ENCODE peak calls at places on chromosomes 6 and 20, in ten cellular contexts. E is IMR-90, J is psoas muscle, C is BJ, H is lung microvascular endothelial cell, S is T-helper 2 cell, T is H7, U is progenitor cell of endocrine pancreas, P is LoVo, G is adrenal gland. Y is an unnamed sample.

GRCh38 chr6:34055223-34055933 is 90.5 kb downstream of the GRM4 start:
- DNase-seq in T (peak; percentile 92), S (peak; percentile 25), U (peak; percentile 51), H (peak; percentile 60), C (no peak), P (peak; percentile 44), E (peak; percentile 51), G (peak; percentile 63), J (peak; percentile 77), Y (peak; percentile 71)

GRCh38 chr20:58352454-58352853 is 36.6 kb upstream of the VAPB start:
- DNase-seq in S (no peak), G (no peak), P (no peak), U (no peak), C (no peak), E (no peak), J (no peak), T (no peak), H (no peak), Y (no peak)

GRCh38 chr20:64057628-64058498 is 5.1 kb upstream of the TCEA2 start:
- DNase-seq in U (peak; percentile 86), S (peak; percentile 56), C (no peak), G (peak; percentile 69), T (peak; percentile 99), P (peak; percentile 59), H (peak; percentile 73), E (peak; percentile 40), J (peak; percentile 86), Y (no peak)

GRCh38 chr20:41185013-41185757 is 47.8 kb downstream of the PLCG1 start:
- DNase-seq in H (no peak), S (no peak), C (no peak), P (no peak), T (no peak), J (peak; percentile 78), U (no peak), G (peak; percentile 29), E (no peak), Y (no peak)

GRCh38 chr20:10679269-10679668 is 5.5 kb upstream of the JAG1 start:
- DNase-seq in T (no peak), G (no peak), J (no peak), H (peak; percentile 62), S (no peak), P (no peak), C (no peak), E (peak; percentile 30), U (no peak), Y (no peak)

GRCh38 chr6:138289739-138290138 is 71.4 kb upstream of the PBOV1 start:
- DNase-seq in S (no peak), T (peak; percentile 70), P (no peak), H (no peak), C (no peak), J (no peak), U (peak; percentile 41), G (no peak), E (no peak), Y (no peak)

GRCh38 chr6:136608991-136609390 is 58.8 kb upstream of the MAP7 start:
- DNase-seq in E (peak; percentile 94), C (no peak), J (no peak), T (no peak), S (no peak), P (no peak), H (peak; percentile 56), G (no peak), U (no peak), Y (no peak)

GRCh38 chr6:90411292-90411781 is 114.7 kb upstream of the BACH2 start:
- DNase-seq in E (no peak), C (no peak), S (no peak), U (no peak), T (peak; percentile 37), G (no peak), H (no peak), J (no peak), P (peak; percentile 45), Y (no peak)

GRCh38 chr6:166027761-166028160 is 139.9 kb downstream of the TBXT start:
- DNase-seq in S (no peak), T (no peak), C (no peak), H (no peak), P (no peak), J (no peak), E (peak; percentile 61), U (no peak), G (no peak), Y (no peak)

GRCh38 chr6:133502451-133503259 is 261.5 kb downstream of the EYA4 start:
- DNase-seq in H (no peak), G (no peak), T (no peak), S (no peak), J (peak; percentile 58), C (peak; percentile 75), U (no peak), P (no peak), E (peak; percentile 94), Y (no peak)

GRCh38 chr6:136085370-136086115 is 164.6 kb downstream of the MTFR2 start:
- DNase-seq in E (peak; percentile 72), G (no peak), J (no peak), C (no peak), U (no peak), S (no peak), H (no peak), P (no peak), T (no peak), Y (no peak)

GRCh38 chr20:41587956-41588355 is 30.2 kb downstream of the CHD6 start:
- DNase-seq in T (no peak), C (peak; percentile 58), U (no peak), P (no peak), G (no peak), S (no peak), E (peak; percentile 69), J (no peak), H (peak; percentile 11), Y (no peak)

GRCh38 chr6:56757585-56757984 is 114.9 kb upstream of the DST start:
- DNase-seq in G (peak; percentile 41), H (peak; percentile 78), E (peak; percentile 71), P (no peak), T (no peak), S (no peak), C (no peak), J (no peak), U (no peak), Y (peak; percentile 62)

GRCh38 chr6:142478117-142478516 is 176.3 kb downstream of the ADGRG6 start:
- DNase-seq in P (no peak), H (peak; percentile 6), E (peak; percentile 41), C (no peak), U (no peak), G (peak; percentile 12), S (no peak), T (peak; percentile 13), J (no peak), Y (no peak)

GRCh38 chr6:149889321-149889720 is 8.6 kb downstream of the RAET1E start:
- DNase-seq in H (peak; percentile 52), G (no peak), T (no peak), S (no peak), E (peak; percentile 17), C (no peak), P (no peak), J (no peak), U (no peak), Y (no peak)

GRCh38 chr6:28880894-28881780 is 42.6 kb downstream of the TRIM27 start:
- DNase-seq in C (no peak), G (peak; percentile 54), J (peak; percentile 60), H (peak; percentile 78), U (peak; percentile 75), E (peak; percentile 75), P (peak; percentile 60), T (peak; percentile 70), S (no peak), Y (peak; percentile 43)

GRCh38 chr20:58361549-58361948 is 27.5 kb upstream of the VAPB start:
- DNase-seq in E (peak; percentile 51), T (peak; percentile 25), U (no peak), H (peak; percentile 69), S (no peak), J (no peak), P (no peak), C (peak; percentile 77), G (no peak), Y (no peak)

GRCh38 chr20:43915209-43916072 is 789 bp downstream of the TOX2 start:
- DNase-seq in P (no peak), S (no peak), J (no peak), G (no peak), T (peak; percentile 88), C (no peak), H (peak; percentile 42), U (no peak), E (peak; percentile 23), Y (peak; percentile 45)

GRCh38 chr6:35473849-35474128 is 5.6 kb downstream of the RPL10A start:
- DNase-seq in U (no peak), E (no peak), G (no peak), S (no peak), H (no peak), T (no peak), C (no peak), J (peak; percentile 41), P (peak; percentile 18), Y (no peak)

GRCh38 chr6:94813806-94814205 is 763.5 kb upstream of the MANEA start:
- DNase-seq in E (no peak), T (no peak), P (no peak), H (no peak), S (no peak), G (no peak), C (no peak), J (no peak), U (no peak), Y (no peak)

GRCh38 chr6:27406085-27406484 is 17.5 kb downstream of the ZNF391 start:
- DNase-seq in U (no peak), P (no peak), S (no peak), C (no peak), H (no peak), G (no peak), E (no peak), J (no peak), T (no peak), Y (no peak)

GRCh38 chr6:56230976-56231566 is 16.3 kb downstream of the COL21A1 start:
- DNase-seq in U (no peak), P (no peak), S (no peak), J (no peak), C (no peak), E (no peak), H (peak; percentile 86), T (no peak), G (no peak), Y (no peak)

GRCh38 chr6:56744528-56744927 is 101.8 kb upstream of the DST start:
- DNase-seq in C (no peak), J (no peak), S (no peak), G (no peak), H (no peak), E (no peak), P (no peak), T (no peak), U (no peak), Y (no peak)

GRCh38 chr20:58650776-58651547 is at the start of gene STX16:
- DNase-seq in J (peak; percentile 95), P (peak; percentile 95), U (peak; percentile 80), T (peak; percentile 97), H (peak; percentile 93), E (peak; percentile 91), C (no peak), G (peak; percentile 93), S (peak; percentile 63), Y (peak; percentile 91)

GRCh38 chr6:28634406-28634757 is 108.7 kb downstream of the GPX5 start:
- DNase-seq in T (peak; percentile 15), G (no peak), H (no peak), J (no peak), C (no peak), E (no peak), S (no peak), P (no peak), U (no peak), Y (no peak)

Y was measured in left colon.